ENCODE peak calls at places on chromosomes 7 and 10, in ten cellular contexts. A is gastrocnemius medialis; U is heart right ventricle; M is HCT116; Z is A549; T is CD8-positive, alpha-beta T cell; L is heart left ventricle; S is psoas muscle; R is pancreas; K is mucosa of descending colon. Y is an unnamed sample.

GRCh38 chr10:121734517-121735137 is 136.4 kb upstream of the FGFR2 start:
- ATAC-seq in A (no peak), U (no peak), M (peak), Z (peak), T (no peak), L (no peak), S (no peak), R (peak), K (no peak), Y (no peak)

GRCh38 chr7:44155191-44156185 is 14.4 kb upstream of the MYL7 start:
- ATAC-seq in A (no peak), U (no peak), M (no peak), Z (no peak), T (no peak), L (no peak), S (no peak), R (peak), K (no peak), Y (no peak)

GRCh38 chr10:90986136-90986760 is 65.4 kb upstream of the ANKRD1 start:
- ATAC-seq in A (no peak), U (peak), M (no peak), Z (no peak), T (no peak), L (peak), S (no peak), R (no peak), K (no peak), Y (no peak)

GRCh38 chr10:5071411-5072198 is 22.6 kb upstream of the AKR1C3 start:
- ATAC-seq in A (peak), U (peak), M (no peak), Z (peak), T (no peak), L (peak), S (peak), R (peak), K (peak), Y (peak)

GRCh38 chr10:86443936-86444335 is 77.3 kb upstream of the GRID1 start:
- ATAC-seq in A (no peak), U (no peak), M (no peak), Z (no peak), T (no peak), L (no peak), S (no peak), R (no peak), K (no peak), Y (no peak)

GRCh38 chr7:150769768-150770167 is 30.4 kb downstream of the TMEM176B start:
- ATAC-seq in A (no peak), U (no peak), M (no peak), Z (no peak), T (no peak), L (no peak), S (no peak), R (no peak), K (no peak), Y (no peak)

GRCh38 chr10:66501356-66501755 is 424.5 kb upstream of the LRRTM3 start:
- ATAC-seq in A (no peak), U (no peak), M (no peak), Z (no peak), T (no peak), L (no peak), S (no peak), R (no peak), K (no peak), Y (no peak)

GRCh38 chr10:17805921-17806577 is 3.1 kb upstream of the MRC1 start:
- ATAC-seq in A (no peak), U (no peak), M (peak), Z (peak), T (no peak), L (peak), S (no peak), R (no peak), K (peak), Y (no peak)

GRCh38 chr7:92076509-92076908 is 57.8 kb downstream of the CYP51A1 start:
- ATAC-seq in A (no peak), U (no peak), M (peak), Z (no peak), T (no peak), L (no peak), S (no peak), R (peak), K (no peak), Y (no peak)

GRCh38 chr10:33506838-33507661 is 172.6 kb upstream of the NRP1 start:
- ATAC-seq in A (no peak), U (no peak), M (no peak), Z (no peak), T (no peak), L (no peak), S (no peak), R (peak), K (no peak), Y (peak)

GRCh38 chr7:124929467-124930172 is at the start of gene POT1:
- ATAC-seq in A (peak), U (peak), M (peak), Z (peak), T (peak), L (peak), S (peak), R (peak), K (peak), Y (peak)

GRCh38 chr10:110742801-110743200 is 98.7 kb downstream of the RBM20 start:
- ATAC-seq in A (no peak), U (no peak), M (no peak), Z (no peak), T (no peak), L (peak), S (no peak), R (no peak), K (no peak), Y (no peak)

GRCh38 chr7:52135403-52135802 is 818.8 kb upstream of the COBL start:
- ATAC-seq in A (no peak), U (no peak), M (no peak), Z (no peak), T (no peak), L (no peak), S (no peak), R (no peak), K (no peak), Y (no peak)

GRCh38 chr10:811781-812180 is 119.7 kb downstream of the LARP4B start:
- ATAC-seq in A (no peak), U (no peak), M (no peak), Z (no peak), T (no peak), L (no peak), S (no peak), R (no peak), K (no peak), Y (no peak)

GRCh38 chr10:126749030-126749655 is 78.7 kb upstream of the C10orf90 start:
- ATAC-seq in A (no peak), U (no peak), M (peak), Z (peak), T (no peak), L (peak), S (no peak), R (peak), K (peak), Y (no peak)

GRCh38 chr7:142642316-142642715 is 107.0 kb upstream of the PRSS1 start:
- ATAC-seq in A (no peak), U (no peak), M (no peak), Z (no peak), T (no peak), L (no peak), S (no peak), R (no peak), K (no peak), Y (no peak)

GRCh38 chr7:128347573-128348147 is 4.0 kb upstream of the RBM28 start:
- ATAC-seq in A (no peak), U (no peak), M (peak), Z (peak), T (no peak), L (peak), S (peak), R (peak), K (no peak), Y (no peak)

GRCh38 chr7:122072924-122073599 is 71.0 kb downstream of the AASS start:
- ATAC-seq in A (no peak), U (no peak), M (no peak), Z (no peak), T (no peak), L (no peak), S (no peak), R (no peak), K (no peak), Y (no peak)

GRCh38 chr10:84613336-84614021 is 285.1 kb downstream of the CCSER2 start:
- ATAC-seq in A (no peak), U (peak), M (peak), Z (peak), T (no peak), L (peak), S (no peak), R (peak), K (peak), Y (no peak)

GRCh38 chr7:47497367-47498096 is 84.4 kb downstream of the TNS3 start:
- ATAC-seq in A (no peak), U (no peak), M (no peak), Z (no peak), T (no peak), L (peak), S (no peak), R (peak), K (peak), Y (no peak)

GRCh38 chr7:53811555-53812079 is 730.6 kb upstream of the VSTM2A start:
- ATAC-seq in A (no peak), U (no peak), M (no peak), Z (no peak), T (no peak), L (no peak), S (no peak), R (no peak), K (no peak), Y (no peak)

GRCh38 chr10:119663866-119664698 is 12.9 kb downstream of the BAG3 start:
- ATAC-seq in A (no peak), U (no peak), M (no peak), Z (no peak), T (peak), L (no peak), S (no peak), R (no peak), K (peak), Y (no peak)

GRCh38 chr10:71201921-71202713 is 10.3 kb upstream of the UNC5B start:
- ATAC-seq in A (no peak), U (no peak), M (no peak), Z (no peak), T (no peak), L (peak), S (no peak), R (no peak), K (no peak), Y (no peak)

GRCh38 chr10:15124190-15124589 is 27.0 kb downstream of the RPP38 start:
- ATAC-seq in A (no peak), U (no peak), M (no peak), Z (no peak), T (no peak), L (no peak), S (no peak), R (no peak), K (no peak), Y (no peak)

GRCh38 chr7:64744680-64745079 is 49.5 kb upstream of the ZNF138 start:
- ATAC-seq in A (no peak), U (no peak), M (no peak), Z (no peak), T (no peak), L (no peak), S (no peak), R (no peak), K (no peak), Y (no peak)

GRCh38 chr10:92323079-92323478 is 32.1 kb downstream of the MARCHF5 start:
- ATAC-seq in A (no peak), U (no peak), M (no peak), Z (no peak), T (no peak), L (no peak), S (no peak), R (no peak), K (no peak), Y (no peak)

GRCh38 chr7:134720091-134720935 is 59.1 kb upstream of the CALD1 start:
- ATAC-seq in A (no peak), U (peak), M (no peak), Z (no peak), T (no peak), L (peak), S (no peak), R (peak), K (peak), Y (peak)
- H3K4me3 ChIP-seq in A (no peak), U (no peak), M (no peak), Z (no peak), T (no peak), L (no peak), S (no peak), R (no peak), K (no peak), Y (no peak)

GRCh38 chr10:129960493-129961273 is 3.4 kb downstream of the EBF3 start:
- ATAC-seq in A (no peak), U (no peak), M (no peak), Z (no peak), T (no peak), L (no peak), S (no peak), R (no peak), K (no peak), Y (no peak)

GRCh38 chr10:129959544-129960492 is 4.3 kb downstream of the EBF3 start:
- ATAC-seq in A (no peak), U (no peak), M (no peak), Z (no peak), T (no peak), L (no peak), S (no peak), R (no peak), K (no peak), Y (no peak)

GRCh38 chr10:129962558-129963075 is 1.5 kb downstream of the EBF3 start:
- ATAC-seq in A (no peak), U (no peak), M (no peak), Z (no peak), T (no peak), L (no peak), S (no peak), R (no peak), K (no peak), Y (no peak)

GRCh38 chr10:129962092-129962494 is 2.0 kb downstream of the EBF3 start:
- ATAC-seq in A (no peak), U (no peak), M (no peak), Z (no peak), T (no peak), L (peak), S (no peak), R (no peak), K (no peak), Y (no peak)

DNA sequence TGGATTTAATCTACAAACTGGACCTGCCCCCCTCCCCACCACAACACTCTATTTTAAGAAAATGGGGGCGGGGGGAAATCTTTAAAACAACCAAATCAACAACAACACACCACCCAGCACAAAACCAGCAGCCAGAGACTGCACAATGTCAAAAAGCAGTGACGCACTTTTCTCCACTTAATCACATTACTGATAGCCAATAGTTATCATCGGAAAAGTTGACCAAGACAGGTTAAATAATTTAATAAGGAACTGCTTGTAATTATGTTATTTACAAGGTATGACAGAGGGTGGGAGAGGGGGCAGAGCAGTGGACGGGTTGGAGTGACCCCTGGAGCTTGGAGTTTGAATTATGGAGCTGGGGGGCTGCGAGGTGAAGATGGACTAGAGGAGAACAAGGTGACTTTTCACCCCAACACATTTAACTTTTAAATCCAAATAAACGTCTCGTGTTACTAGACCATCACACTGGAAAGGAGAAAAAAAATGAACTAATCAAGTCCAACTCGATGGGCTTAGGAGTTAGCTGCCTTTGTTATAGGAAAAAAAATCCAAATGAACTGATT is 2.7 kb downstream of the EBF3 start:
- ATAC-seq in A (no peak), U (no peak), M (no peak), Z (no peak), T (no peak), L (no peak), S (no peak), R (no peak), K (no peak), Y (no peak)
- TF ChIP-seq CTCF in A (no peak), U (no peak), M (no peak), Z (no peak), T (no peak), L (no peak), S (no peak), R (no peak), K (no peak), Y (no peak)

GRCh38 chr7:55498142-55498541 is 74.2 kb downstream of the VOPP1 start:
- ATAC-seq in A (no peak), U (no peak), M (no peak), Z (no peak), T (peak), L (no peak), S (no peak), R (no peak), K (peak), Y (no peak)

GRCh38 chr7:55498770-55499169 is 73.5 kb downstream of the VOPP1 start:
- ATAC-seq in A (no peak), U (no peak), M (no peak), Z (no peak), T (no peak), L (no peak), S (no peak), R (no peak), K (no peak), Y (no peak)

GRCh38 chr7:55496906-55497305 is 75.4 kb downstream of the VOPP1 start:
- ATAC-seq in A (no peak), U (no peak), M (no peak), Z (no peak), T (no peak), L (no peak), S (no peak), R (no peak), K (no peak), Y (no peak)

GRCh38 chr7:55499591-55499990 is 72.7 kb downstream of the VOPP1 start:
- ATAC-seq in A (no peak), U (no peak), M (no peak), Z (no peak), T (no peak), L (no peak), S (no peak), R (no peak), K (no peak), Y (no peak)

DNA sequence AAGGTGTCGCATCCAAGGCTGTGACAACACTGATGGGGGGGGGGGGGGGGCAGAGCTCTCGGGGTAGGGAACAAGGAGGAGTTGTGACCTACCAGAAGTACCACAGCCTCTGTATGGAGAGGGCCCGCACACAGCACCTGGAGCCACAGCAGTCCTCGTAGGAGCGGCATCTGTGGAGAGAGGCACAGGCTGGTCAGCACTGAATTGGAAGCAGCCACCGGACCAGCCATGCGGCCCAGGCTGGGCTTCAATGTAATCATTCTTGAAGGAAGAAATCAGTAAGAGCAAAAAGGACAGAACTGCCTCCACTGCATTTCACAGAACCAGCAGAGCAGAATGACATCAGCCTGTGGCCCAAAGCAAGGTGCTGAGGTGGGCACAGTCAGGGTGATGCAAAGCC is 74.8 kb downstream of the VOPP1 start:
- ATAC-seq in A (no peak), U (no peak), M (no peak), Z (no peak), T (peak), L (no peak), S (no peak), R (no peak), K (no peak), Y (no peak)
- H3K4me3 ChIP-seq in A (no peak), U (no peak), M (no peak), Z (no peak), T (no peak), L (no peak), S (no peak), R (no peak), K (no peak), Y (no peak)

DNA sequence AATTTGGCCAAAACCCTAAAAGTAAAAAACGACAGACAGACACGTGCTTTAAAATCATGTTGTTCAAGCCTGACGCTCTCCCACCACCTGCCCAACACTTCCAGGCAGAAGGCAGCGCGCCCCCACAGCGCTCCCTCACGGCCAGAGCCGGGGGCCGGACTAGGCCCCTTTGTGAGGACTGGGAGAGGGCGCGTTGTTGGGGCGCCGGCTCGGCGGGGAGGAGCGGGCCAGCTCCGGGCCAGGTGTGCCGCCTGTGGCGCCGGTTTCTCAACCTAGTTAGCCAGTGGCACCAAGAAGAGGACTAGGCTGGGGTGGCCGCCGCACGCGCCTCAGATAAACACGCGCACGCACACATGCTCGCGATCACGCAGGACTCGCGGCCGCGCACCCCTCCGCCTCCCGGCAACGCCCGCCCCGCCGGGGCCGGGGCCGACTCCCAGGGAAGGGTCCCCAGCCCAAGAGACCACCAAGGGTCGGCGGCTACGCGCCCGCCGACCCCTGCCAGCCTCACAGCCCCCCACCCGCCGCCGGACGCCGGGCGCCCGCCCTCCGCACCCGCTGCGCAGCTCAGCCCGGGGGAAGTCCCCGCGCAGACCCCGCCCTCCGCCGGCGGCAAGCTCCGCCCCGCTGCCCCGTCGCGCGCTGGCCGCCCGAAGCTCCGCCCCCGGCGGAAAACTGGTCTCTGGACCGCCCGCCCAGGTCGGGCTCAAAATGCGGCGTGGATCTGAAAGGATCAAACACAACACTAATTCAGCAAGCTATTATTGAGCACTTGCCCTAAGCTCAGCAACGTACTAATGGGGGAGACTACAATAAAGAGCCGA is at the start of gene IMMP2L:
- ATAC-seq in A (peak), U (peak), M (peak), Z (peak), T (peak), L (peak), S (peak), R (peak), K (peak), Y (peak)
- TF ChIP-seq CTCF in A (no peak), U (peak), M (peak), Z (peak), T (peak), L (peak), S (peak), R (peak), K (no peak), Y (peak)

GRCh38 chr10:76971565-76972170 is 665.9 kb downstream of the KCNMA1 start:
- ATAC-seq in A (no peak), U (no peak), M (no peak), Z (no peak), T (no peak), L (no peak), S (no peak), R (no peak), K (no peak), Y (no peak)
- H3K4me3 ChIP-seq in A (no peak), U (no peak), M (no peak), Z (no peak), T (no peak), L (no peak), S (no peak), R (no peak), K (no peak), Y (no peak)

DNA sequence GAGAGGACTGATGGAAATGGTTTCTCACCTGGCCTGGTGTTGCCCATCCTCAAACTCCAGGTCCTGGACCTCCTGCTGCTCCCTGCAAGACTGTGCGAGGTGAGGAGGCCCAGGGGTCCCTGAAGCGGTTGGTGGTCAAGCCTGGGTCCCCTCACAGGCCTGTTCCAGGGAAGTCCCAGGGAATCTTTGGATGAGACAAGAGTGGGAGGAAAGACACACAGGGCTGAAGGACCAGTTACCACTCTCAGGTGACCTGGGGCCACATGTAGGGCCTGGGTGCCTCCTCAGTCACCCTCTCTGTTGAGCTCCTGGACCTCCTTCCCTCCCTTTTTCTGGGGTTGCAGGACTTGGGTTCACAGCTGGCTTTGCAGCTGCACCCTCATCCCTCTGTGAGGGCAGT is 42.6 kb upstream of the CXCL12 start:
- ATAC-seq in A (no peak), U (no peak), M (no peak), Z (no peak), T (no peak), L (no peak), S (no peak), R (no peak), K (no peak), Y (no peak)
- TF ChIP-seq CTCF in A (no peak), U (no peak), M (no peak), Z (no peak), T (no peak), L (no peak), S (no peak), R (no peak), K (no peak), Y (no peak)